ENCODE peak calls at places on chromosomes 1 and 21, in ten cellular contexts. B is endothelial cell of umbilical vein, I is ovary, W is IMR-90, P is body of pancreas, T is lower leg skin, X is adrenal gland, L is esophagus squamous epithelium, K is transverse colon, J is A549. A is an unnamed sample.

GRCh38 chr1:60054374-60054773 is 19.2 kb downstream of the C1orf87 start:
- DNase-seq in B (no peak), I (no peak), W (no peak), P (no peak), T (no peak), X (no peak), L (no peak), K (no peak), J (no peak), A (no peak)

GRCh38 chr1:48006318-48006717 is 9.1 kb upstream of the TRABD2B start:
- DNase-seq in B (no peak), I (no peak), W (no peak), P (no peak), T (no peak), X (no peak), L (no peak), K (no peak), J (no peak), A (no peak)

GRCh38 chr1:160193091-160193819 is 2.9 kb downstream of the CASQ1 start:
- DNase-seq in B (peak), I (peak), W (peak), P (peak), T (peak), X (peak), L (peak), K (peak), J (peak), A (peak)

GRCh38 chr21:42455196-42455595 is 40.8 kb downstream of the RSPH1 start:
- DNase-seq in B (no peak), I (no peak), W (no peak), P (no peak), T (no peak), X (no peak), L (no peak), K (peak), J (no peak), A (peak)

GRCh38 chr1:11289064-11289463 is 16.1 kb downstream of the UBIAD1 start:
- DNase-seq in B (no peak), I (no peak), W (no peak), P (no peak), T (no peak), X (no peak), L (no peak), K (no peak), J (no peak), A (no peak)

GRCh38 chr1:174974711-174975111 is 25.0 kb upstream of the CACYBP start:
- DNase-seq in B (no peak), I (no peak), W (no peak), P (peak), T (no peak), X (peak), L (no peak), K (no peak), J (no peak), A (no peak)

GRCh38 chr1:98103617-98104284 is 182.9 kb upstream of the DPYD start:
- DNase-seq in B (no peak), I (no peak), W (peak), P (no peak), T (no peak), X (no peak), L (no peak), K (no peak), J (no peak), A (no peak)

GRCh38 chr21:16302851-16303282 is 573.1 kb downstream of the USP25 start:
- DNase-seq in B (peak), I (peak), W (peak), P (no peak), T (peak), X (peak), L (no peak), K (no peak), J (no peak), A (no peak)

GRCh38 chr21:46035809-46036695 is 54.5 kb downstream of the COL6A1 start:
- DNase-seq in B (no peak), I (peak), W (peak), P (no peak), T (no peak), X (peak), L (no peak), K (peak), J (no peak), A (no peak)

GRCh38 chr1:42721926-42722325 is 18.1 kb downstream of the CLDN19 start:
- DNase-seq in B (no peak), I (no peak), W (no peak), P (no peak), T (no peak), X (no peak), L (no peak), K (no peak), J (no peak), A (no peak)

GRCh38 chr21:28851645-28852044 is 141.0 kb downstream of the LTN1 start:
- DNase-seq in B (no peak), I (no peak), W (no peak), P (no peak), T (no peak), X (no peak), L (no peak), K (no peak), J (no peak), A (no peak)

GRCh38 chr21:35428489-35428888 is 379.4 kb upstream of the RUNX1 start:
- DNase-seq in B (no peak), I (no peak), W (no peak), P (no peak), T (peak), X (no peak), L (no peak), K (no peak), J (no peak), A (no peak)

GRCh38 chr1:237287876-237288517 is 246.0 kb downstream of the RYR2 start:
- DNase-seq in B (no peak), I (peak), W (no peak), P (no peak), T (no peak), X (no peak), L (no peak), K (no peak), J (no peak), A (no peak)

GRCh38 chr1:187630653-187631380 is 802.1 kb downstream of the PLA2G4A start:
- DNase-seq in B (no peak), I (no peak), W (no peak), P (no peak), T (no peak), X (no peak), L (no peak), K (no peak), J (no peak), A (no peak)

GRCh38 chr1:145786271-145786670 is 37.6 kb downstream of the RNF115 start:
- DNase-seq in B (no peak), I (no peak), W (no peak), P (no peak), T (no peak), X (no peak), L (no peak), K (no peak), J (no peak), A (no peak)

GRCh38 chr1:108082006-108082405 is 117.0 kb upstream of the VAV3 start:
- DNase-seq in B (no peak), I (no peak), W (no peak), P (no peak), T (no peak), X (no peak), L (no peak), K (no peak), J (no peak), A (no peak)

GRCh38 chr1:236753554-236753953 is 41.5 kb upstream of the MTR start:
- DNase-seq in B (no peak), I (no peak), W (peak), P (no peak), T (no peak), X (no peak), L (no peak), K (no peak), J (peak), A (no peak)

GRCh38 chr1:50846224-50846839 is 113.7 kb downstream of the FAF1 start:
- DNase-seq in B (no peak), I (no peak), W (no peak), P (no peak), T (no peak), X (no peak), L (no peak), K (no peak), J (no peak), A (no peak)

GRCh38 chr1:14222086-14222485 is 376.4 kb upstream of the KAZN start:
- DNase-seq in B (no peak), I (no peak), W (no peak), P (no peak), T (no peak), X (no peak), L (no peak), K (no peak), J (no peak), A (no peak)

GRCh38 chr1:154870117-154870571 is at the start of gene KCNN3:
- DNase-seq in B (peak), I (peak), W (peak), P (peak), T (peak), X (peak), L (no peak), K (peak), J (peak), A (peak)
- TF ChIP-seq POLR2A in B (no peak), I (no peak), W (no peak), P (peak), T (no peak), X (peak), L (no peak), K (no peak), J (no peak), A (no peak)

DNA sequence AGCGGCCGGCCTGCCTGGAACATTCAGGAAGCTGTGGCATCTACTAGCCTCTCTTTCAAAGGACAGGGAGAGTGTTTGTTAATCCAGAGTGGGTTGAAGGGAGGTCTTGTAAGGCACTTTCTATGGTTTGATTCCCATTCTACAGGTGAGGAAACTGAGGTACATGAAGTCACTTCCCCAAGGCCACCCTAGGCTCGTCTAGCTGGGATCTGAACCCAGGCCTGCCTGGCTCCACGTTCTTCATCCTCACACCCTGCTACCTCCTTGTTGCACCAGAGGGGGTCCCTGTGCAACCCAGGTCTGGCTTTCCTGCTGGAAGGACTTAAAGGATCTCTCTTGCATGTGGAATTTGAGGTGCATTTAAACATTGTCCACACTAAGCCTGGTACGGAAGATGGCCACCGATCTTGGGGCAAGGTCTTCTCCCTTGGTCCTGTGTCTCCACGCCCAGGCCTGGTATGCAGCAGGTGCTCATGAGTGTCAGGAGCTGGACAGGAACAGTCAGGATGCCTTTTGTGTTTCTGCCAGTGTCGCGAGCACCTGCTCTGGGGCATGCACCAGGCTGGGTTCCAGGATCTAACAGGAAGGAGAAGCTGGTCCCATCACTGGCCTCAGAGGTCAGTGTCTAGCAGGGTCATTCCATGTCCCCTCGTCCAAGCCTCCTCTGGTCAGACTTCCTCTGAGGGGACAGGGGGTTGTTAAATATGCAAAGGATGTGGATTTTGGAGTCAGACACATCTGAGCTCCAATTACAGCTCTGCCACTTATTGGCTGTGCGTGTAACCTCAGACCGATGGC is 103.2 kb upstream of the RUNX3 start:
- DNase-seq in B (no peak), I (no peak), W (no peak), P (no peak), T (no peak), X (no peak), L (no peak), K (no peak), J (no peak), A (no peak)
- H3K4me3 ChIP-seq in B (no peak), I (no peak), W (no peak), P (no peak), T (no peak), X (no peak), L (no peak), K (no peak), J (no peak), A (no peak)

DNA sequence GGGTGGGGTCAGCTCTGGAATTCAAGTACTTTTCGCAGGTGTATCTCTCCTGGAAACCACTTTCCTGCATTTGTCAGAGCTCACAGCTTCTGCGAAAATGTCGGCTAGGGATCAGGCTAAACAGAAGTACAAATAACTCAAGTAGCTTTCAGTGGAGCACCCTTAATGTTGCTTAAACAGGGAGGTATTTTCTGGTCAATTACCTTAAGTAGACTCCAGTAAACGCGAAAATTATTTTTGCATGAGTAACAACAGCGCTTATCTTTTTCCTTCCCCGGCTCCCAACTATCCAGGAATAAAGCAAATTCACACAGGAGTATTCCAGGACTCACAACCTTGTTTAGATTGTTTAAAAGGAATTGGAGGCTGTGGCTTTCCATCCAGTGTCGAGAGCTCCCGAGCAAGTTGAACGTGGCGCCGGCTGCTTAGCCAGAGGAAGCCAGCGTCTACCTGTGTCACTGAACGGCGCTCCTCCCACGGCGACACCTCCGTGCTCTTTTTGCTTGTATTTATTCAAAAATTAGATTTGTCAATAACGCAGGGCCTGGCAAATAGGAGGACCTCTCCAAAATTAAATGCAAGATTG is 7.3 kb upstream of the SIM2 start:
- DNase-seq in B (no peak), I (no peak), W (peak), P (no peak), T (no peak), X (no peak), L (no peak), K (no peak), J (no peak), A (no peak)
- TF ChIP-seq CTCF in B (no peak), I (no peak), W (no peak), P (no peak), T (no peak), X (no peak), L (no peak), K (no peak), J (no peak), A (no peak)

DNA sequence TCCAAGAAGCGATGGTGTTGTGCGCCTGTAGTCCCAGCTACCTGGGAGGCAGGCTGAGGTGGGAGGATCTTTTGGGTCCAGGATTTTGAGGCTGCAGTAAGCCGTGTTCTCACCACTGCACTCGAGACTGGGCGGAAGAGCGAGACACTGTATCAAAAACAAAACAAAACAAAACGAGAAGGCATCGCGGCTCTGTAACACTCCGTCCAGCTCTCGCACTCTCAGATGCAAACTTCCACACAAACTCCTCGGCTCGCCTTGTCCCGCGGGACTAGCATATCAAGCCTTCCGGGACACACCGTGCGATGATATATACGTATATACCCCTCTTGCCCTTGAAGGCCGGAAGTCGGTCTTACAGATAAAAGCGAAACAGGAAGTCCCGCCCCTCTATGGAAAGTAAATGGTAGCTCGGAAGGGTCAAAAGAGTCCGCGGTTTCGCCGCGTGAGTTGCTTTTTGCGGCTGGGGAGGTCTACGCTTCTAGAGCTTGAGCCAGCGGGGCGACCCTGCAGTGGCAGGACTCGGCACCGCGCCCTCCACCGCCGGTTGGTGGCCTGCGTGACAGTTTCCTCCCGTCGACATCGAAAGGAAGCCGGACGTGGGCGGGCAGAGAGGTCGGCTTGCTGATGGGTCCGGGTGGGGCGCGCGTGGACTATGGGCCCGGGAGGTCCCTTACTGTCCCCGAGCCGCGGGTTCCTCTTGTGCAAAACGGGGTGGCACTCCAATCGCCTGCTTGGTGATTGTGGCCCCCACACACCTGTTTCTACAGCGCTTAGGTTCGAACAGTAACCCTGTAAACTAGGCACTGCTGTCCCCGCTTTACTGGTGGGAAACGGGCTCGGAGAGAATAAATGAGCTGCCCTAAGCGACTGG is at the start of gene COA6:
- DNase-seq in B (peak), I (peak), W (peak), P (peak), T (peak), X (peak), L (peak), K (peak), J (peak), A (peak)
- TF ChIP-seq POLR2A in B (peak), I (peak), W (peak), P (peak), T (no peak), X (peak), L (peak), K (peak), J (peak), A (peak)

GRCh38 chr1:203351037-203351625 is at the start of gene FMOD:
- DNase-seq in B (no peak), I (peak), W (peak), P (peak), T (peak), X (peak), L (no peak), K (peak), J (no peak), A (no peak)
- H3K4me3 ChIP-seq in B (no peak), I (peak), W (no peak), P (no peak), T (no peak), X (no peak), L (no peak), K (peak), J (no peak), A (no peak)

DNA sequence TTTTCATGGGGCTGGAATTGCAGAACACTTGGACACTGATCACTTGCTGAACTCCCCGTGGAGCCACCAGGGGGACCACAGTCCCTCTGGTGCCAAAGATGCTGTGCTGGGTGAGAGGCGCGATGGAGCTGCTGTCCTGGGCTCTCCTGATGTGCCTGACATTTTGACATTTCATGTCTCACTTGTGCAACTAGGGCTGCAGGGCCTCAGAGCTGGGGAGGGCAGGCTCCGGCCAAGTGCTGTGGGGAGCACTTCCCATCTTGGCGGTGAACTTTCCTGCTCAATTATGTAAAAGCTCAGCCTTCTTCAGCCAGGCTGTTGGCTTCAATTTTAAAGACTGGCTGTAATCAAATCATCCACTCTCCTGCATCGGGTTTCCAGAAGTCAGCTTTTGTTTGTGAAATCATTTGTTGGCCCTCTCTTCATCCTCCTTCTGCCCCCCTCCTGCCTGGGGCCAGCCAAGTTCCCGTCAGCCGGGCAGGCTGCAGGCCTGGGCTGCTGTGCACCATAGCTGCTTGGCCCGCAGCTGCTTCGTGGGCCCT is 36.8 kb downstream of the KCNAB2 start:
- DNase-seq in B (no peak), I (no peak), W (no peak), P (no peak), T (peak), X (no peak), L (no peak), K (no peak), J (no peak), A (no peak)
- TF ChIP-seq CTCF in B (no peak), I (no peak), W (peak), P (peak), T (no peak), X (no peak), L (no peak), K (peak), J (no peak), A (no peak)

GRCh38 chr1:31416101-31416736 is 3.2 kb downstream of the SERINC2 start:
- DNase-seq in B (no peak), I (no peak), W (no peak), P (peak), T (no peak), X (no peak), L (no peak), K (no peak), J (no peak), A (no peak)
- TF ChIP-seq POLR2A in B (no peak), I (no peak), W (no peak), P (no peak), T (no peak), X (no peak), L (no peak), K (no peak), J (no peak), A (no peak)

GRCh38 chr1:43975249-43975961 is 645 bp downstream of the ATP6V0B start:
- DNase-seq in B (peak), I (peak), W (no peak), P (peak), T (peak), X (peak), L (no peak), K (peak), J (no peak), A (peak)

GRCh38 chr1:43977376-43978263 is 1.4 kb upstream of the B4GALT2 start:
- DNase-seq in B (no peak), I (no peak), W (no peak), P (no peak), T (no peak), X (no peak), L (no peak), K (no peak), J (no peak), A (no peak)

GRCh38 chr1:43978264-43978550 is 803 bp upstream of the B4GALT2 start:
- DNase-seq in B (no peak), I (no peak), W (no peak), P (no peak), T (no peak), X (no peak), L (no peak), K (no peak), J (no peak), A (peak)

GRCh38 chr1:43976045-43976444 is 1.3 kb downstream of the ATP6V0B start:
- DNase-seq in B (no peak), I (no peak), W (no peak), P (no peak), T (no peak), X (no peak), L (no peak), K (no peak), J (no peak), A (no peak)

DNA sequence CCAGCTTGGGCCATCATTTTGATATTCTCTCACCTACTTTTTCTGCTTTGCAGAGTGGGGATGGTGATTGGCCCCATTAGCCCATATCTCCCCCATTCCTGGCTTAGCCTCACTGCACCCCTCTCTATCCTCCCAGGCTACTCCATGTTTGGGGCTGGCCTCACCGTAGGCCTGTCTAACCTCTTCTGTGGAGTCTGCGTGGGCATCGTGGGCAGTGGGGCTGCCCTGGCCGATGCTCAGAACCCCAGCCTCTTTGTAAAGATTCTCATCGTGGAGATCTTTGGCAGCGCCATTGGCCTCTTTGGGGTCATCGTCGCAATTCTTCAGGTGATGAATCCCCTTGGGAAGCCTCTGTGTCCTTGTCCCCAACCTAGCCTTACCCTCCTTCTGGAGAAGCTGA is 2.1 kb upstream of the B4GALT2 start:
- DNase-seq in B (no peak), I (no peak), W (no peak), P (no peak), T (no peak), X (no peak), L (no peak), K (no peak), J (no peak), A (peak)
- H3K4me3 ChIP-seq in B (no peak), I (no peak), W (no peak), P (no peak), T (no peak), X (no peak), L (no peak), K (no peak), J (no peak), A (peak)

GRCh38 chr1:247077234-247077633 is 1.4 kb downstream of the ZNF670 start:
- DNase-seq in B (peak), I (no peak), W (peak), P (no peak), T (no peak), X (no peak), L (no peak), K (no peak), J (no peak), A (no peak)
- TF ChIP-seq CTCF in B (no peak), I (no peak), W (no peak), P (no peak), T (no peak), X (no peak), L (no peak), K (no peak), J (no peak), A (no peak)

GRCh38 chr1:229625893-229626831 is at the start of the genes TAF5L and URB2:
- DNase-seq in B (peak), I (peak), W (peak), P (peak), T (peak), X (peak), L (peak), K (peak), J (peak), A (peak)
- TF ChIP-seq POLR2A in B (peak), I (no peak), W (peak), P (peak), T (no peak), X (no peak), L (peak), K (peak), J (peak), A (no peak)

A was measured in spleen.